ENCODE peak calls at places on chromosomes 2 and 18, in six cellular contexts. L is AG09309; X is AG20443; Z is NCI-H82; B is stimulated activated CD8-positive, alpha-beta memory T cell treated with anti-CD3 and anti-CD28 coated beads, Interleukin-7, amount 100 ng/mL, for 1 hour; N is NCI-H2081. M is an unnamed sample.

GRCh38 chr2:172906401-172906811 is 169.2 kb upstream of the MAP3K20 start:
- DNase-seq in N (peak), X (no peak), B (no peak), Z (peak), L (no peak), M (peak)

GRCh38 chr2:62071126-62071598 is 124.8 kb upstream of the B3GNT2 start:
- DNase-seq in X (no peak), B (no peak), N (no peak), L (peak), Z (no peak), M (no peak)

GRCh38 chr2:211216221-211216620 is 659.8 kb downstream of the CPS1 start:
- DNase-seq in N (no peak), L (no peak), Z (peak), X (no peak), B (no peak), M (no peak)

GRCh38 chr2:20443276-20443920 is 3.5 kb upstream of the RHOB start:
- DNase-seq in X (no peak), N (peak), B (no peak), L (no peak), Z (peak), M (no peak)

GRCh38 chr2:96894151-96894531 is 24.3 kb upstream of the SEMA4C start:
- DNase-seq in L (no peak), B (no peak), X (no peak), N (no peak), Z (no peak), M (no peak)

GRCh38 chr2:18988557-18989232 is 369.7 kb downstream of the OSR1 start:
- DNase-seq in N (no peak), B (no peak), Z (no peak), L (no peak), X (no peak), M (no peak)

GRCh38 chr2:210477496-210477895 is 937 bp upstream of the LANCL1 start:
- DNase-seq in L (peak), N (no peak), X (peak), B (no peak), Z (peak), M (no peak)

GRCh38 chr2:241724975-241725870 is 9.2 kb upstream of the D2HGDH start:
- DNase-seq in X (no peak), N (no peak), Z (no peak), L (no peak), B (no peak), M (no peak)

GRCh38 chr18:48817021-48817461 is 133.7 kb downstream of the SMAD7 start:
- DNase-seq in B (no peak), L (no peak), N (no peak), X (no peak), Z (no peak), M (no peak)

GRCh38 chr2:215866594-215866993 is 146.8 kb downstream of the MREG start:
- DNase-seq in X (no peak), B (no peak), L (no peak), N (no peak), Z (no peak), M (no peak)

GRCh38 chr2:73907840-73908452 is 15.1 kb downstream of the ACTG2 start:
- DNase-seq in B (peak), L (peak), Z (peak), N (peak), X (peak), M (no peak)

GRCh38 chr2:71156531-71156930 is 26.1 kb downstream of the MPHOSPH10 start:
- DNase-seq in Z (peak), X (peak), L (peak), B (no peak), N (peak), M (no peak)

GRCh38 chr2:190382851-190383250 is 25.3 kb upstream of the MFSD6 start:
- DNase-seq in N (peak), Z (peak), X (peak), L (peak), B (no peak), M (no peak)

GRCh38 chr2:204507636-204508035 is 37.6 kb upstream of the PARD3B start:
- DNase-seq in L (no peak), X (peak), B (no peak), Z (no peak), N (no peak), M (no peak)